ENCODE peak calls at places on chromosomes 7 and 10, in nine cellular contexts. M, Q, C, G, A, K, T, B and W are unnamed samples.

GRCh38 chr7:105906690-105907089 is 30.3 kb upstream of the ATXN7L1 start:
- DNase-seq in M (no peak), Q (no peak), C (no peak), G (no peak), A (no peak), K (no peak), T (peak; percentile 18), B (peak; percentile 41), W (no peak)

GRCh38 chr7:33673029-33673700 is 232.2 kb upstream of the BMPER start:
- DNase-seq in M (no peak), Q (no peak), C (peak; percentile 26), G (no peak), A (no peak), K (no peak), T (no peak), B (no peak), W (no peak)

GRCh38 chr7:27137603-27138410 is 5.7 kb downstream of the HOXA5 start:
- DNase-seq in M (no peak), Q (no peak), C (no peak), G (no peak), A (no peak), K (no peak), T (no peak), B (no peak), W (no peak)

GRCh38 chr10:122525788-122526187 is 34.8 kb upstream of the DMBT1 start:
- DNase-seq in M (no peak), Q (no peak), C (no peak), G (no peak), A (no peak), K (no peak), T (no peak), B (no peak), W (no peak)

GRCh38 chr7:38893061-38893460 is 15.9 kb downstream of the VPS41 start:
- DNase-seq in M (no peak), Q (no peak), C (no peak), G (peak; percentile 43), A (no peak), K (no peak), T (no peak), B (no peak), W (no peak)

GRCh38 chr10:71372882-71373495 is 23.7 kb upstream of the CDH23 start:
- DNase-seq in M (peak; percentile 45), Q (no peak), C (no peak), G (no peak), A (no peak), K (no peak), T (no peak), B (no peak), W (no peak)

GRCh38 chr7:3461923-3462322 is 160.9 kb downstream of the SDK1 start:
- DNase-seq in M (no peak), Q (no peak), C (no peak), G (no peak), A (peak; percentile 63), K (no peak), T (no peak), B (no peak), W (no peak)

GRCh38 chr7:7810826-7811225 is 92.4 kb upstream of the RPA3 start:
- DNase-seq in M (no peak), Q (no peak), C (no peak), G (no peak), A (no peak), K (no peak), T (no peak), B (no peak), W (no peak)

GRCh38 chr7:77327932-77328628 is 88.1 kb downstream of the GSAP start:
- DNase-seq in M (no peak), Q (peak; percentile 28), C (no peak), G (no peak), A (no peak), K (no peak), T (no peak), B (no peak), W (no peak)